ENCODE peak calls at places on chromosomes 2 and 18, in nine cellular contexts. R is H9, C is spleen, L is left lung, O is ascending aorta, P is heart left ventricle, W is HCT116, E is keratinocyte, T is Peyer's patch. S is an unnamed sample. For H3K27me3, the result is how much of the 10 kb centered on the place peaks cover.

GRCh38 chr2:153145470-153145869 is 333.1 kb downstream of the RPRM start:
- DNase-seq in L (no peak), T (no peak), W (no peak), O (no peak), R (no peak), C (no peak), E (no peak), P (no peak), S (peak)

GRCh38 chr2:71174207-71174606 is 43.8 kb downstream of the MPHOSPH10 start:
- DNase-seq in W (no peak), T (no peak), R (no peak), E (no peak), C (no peak), P (no peak), L (no peak), O (no peak), S (no peak)

GRCh38 chr2:122955761-122956160 is 1069.3 kb upstream of the CNTNAP5 start:
- DNase-seq in O (no peak), C (no peak), T (no peak), R (no peak), W (no peak), P (no peak), E (no peak), L (no peak), S (no peak)

GRCh38 chr2:27954261-27954673 is 63.7 kb downstream of the BABAM2 start:
- DNase-seq in O (no peak), E (no peak), R (no peak), W (no peak), P (no peak), T (no peak), C (no peak), L (no peak), S (peak)

GRCh38 chr2:98088261-98088660 is 1.3 kb downstream of the VWA3B start:
- DNase-seq in E (no peak), T (no peak), O (no peak), C (no peak), R (no peak), L (no peak), P (peak), W (no peak), S (no peak)

GRCh38 chr2:168320267-168320666 is 72.9 kb upstream of the STK39 start:
- DNase-seq in C (no peak), P (no peak), L (no peak), R (no peak), E (peak), O (no peak), W (no peak), T (no peak), S (no peak)

GRCh38 chr2:189566046-189566445 is 14.5 kb downstream of the SLC40A1 start:
- DNase-seq in L (no peak), T (no peak), P (no peak), R (no peak), O (peak), W (no peak), C (no peak), E (no peak), S (no peak)

GRCh38 chr2:239393941-239394340 is 6.9 kb downstream of the HDAC4 start:
- DNase-seq in O (peak), T (no peak), P (no peak), W (no peak), C (no peak), R (no peak), L (no peak), E (no peak), S (no peak)

GRCh38 chr2:85439986-85440385 is 21.5 kb downstream of the SH2D6 start:
- DNase-seq in W (no peak), C (peak), T (no peak), P (no peak), L (peak), O (no peak), R (no peak), E (no peak), S (no peak)

GRCh38 chr2:184835081-184835728 is 236.9 kb downstream of the ZNF804A start:
- DNase-seq in L (no peak), O (no peak), C (no peak), P (peak), W (no peak), E (no peak), T (peak), R (no peak), S (no peak)

GRCh38 chr2:17877811-17878221 is 651 bp upstream of the KCNS3 start:
- DNase-seq in O (peak), R (peak), W (no peak), L (no peak), E (no peak), T (no peak), P (no peak), C (no peak), S (no peak)

GRCh38 chr2:164478205-164478604 is 143.1 kb downstream of the GRB14 start:
- DNase-seq in T (no peak), R (no peak), P (no peak), W (no peak), E (no peak), O (no peak), L (no peak), C (no peak), S (no peak)

GRCh38 chr18:58822944-58823343 is 41.7 kb upstream of the ZNF532 start:
- DNase-seq in R (no peak), O (no peak), L (no peak), P (no peak), C (no peak), T (no peak), W (no peak), E (no peak), S (no peak)

GRCh38 chr2:202757339-202757738 is 114.2 kb downstream of the ICA1L start:
- DNase-seq in L (no peak), C (no peak), O (no peak), W (no peak), R (no peak), P (no peak), E (no peak), T (no peak), S (no peak)

GRCh38 chr2:237883951-237884392 is 24.5 kb downstream of the RAMP1 start:
- DNase-seq in T (peak), L (peak), C (peak), E (no peak), W (no peak), P (no peak), R (no peak), O (no peak), S (no peak)

GRCh38 chr18:78786776-78787175 is 192.8 kb upstream of the SALL3 start:
- DNase-seq in L (peak), T (no peak), W (no peak), E (no peak), P (no peak), C (peak), O (no peak), R (no peak), S (no peak)

GRCh38 chr2:46765045-46765444 is 150.6 kb downstream of the MCFD2 start:
- DNase-seq in R (no peak), C (no peak), O (no peak), W (no peak), L (no peak), E (no peak), P (no peak), T (no peak), S (no peak)

GRCh38 chr2:238097201-238097987 is 2.7 kb upstream of the ESPNL start:
- DNase-seq in T (no peak), R (no peak), C (no peak), E (no peak), W (no peak), P (no peak), O (peak), L (peak), S (no peak)

GRCh38 chr2:221189431-221189830 is 382.7 kb downstream of the EPHA4 start:
- DNase-seq in O (no peak), C (no peak), T (no peak), R (peak), L (no peak), W (no peak), P (no peak), E (no peak), S (no peak)

GRCh38 chr18:31929273-31929672 is 13.7 kb downstream of the TRAPPC8 start:
- DNase-seq in E (no peak), O (no peak), R (no peak), P (no peak), T (no peak), L (no peak), C (no peak), W (no peak), S (no peak)

GRCh38 chr18:31931886-31932240 is 11.1 kb downstream of the TRAPPC8 start:
- DNase-seq in W (no peak), L (no peak), P (no peak), E (no peak), T (no peak), O (no peak), C (no peak), R (no peak), S (no peak)

DNA sequence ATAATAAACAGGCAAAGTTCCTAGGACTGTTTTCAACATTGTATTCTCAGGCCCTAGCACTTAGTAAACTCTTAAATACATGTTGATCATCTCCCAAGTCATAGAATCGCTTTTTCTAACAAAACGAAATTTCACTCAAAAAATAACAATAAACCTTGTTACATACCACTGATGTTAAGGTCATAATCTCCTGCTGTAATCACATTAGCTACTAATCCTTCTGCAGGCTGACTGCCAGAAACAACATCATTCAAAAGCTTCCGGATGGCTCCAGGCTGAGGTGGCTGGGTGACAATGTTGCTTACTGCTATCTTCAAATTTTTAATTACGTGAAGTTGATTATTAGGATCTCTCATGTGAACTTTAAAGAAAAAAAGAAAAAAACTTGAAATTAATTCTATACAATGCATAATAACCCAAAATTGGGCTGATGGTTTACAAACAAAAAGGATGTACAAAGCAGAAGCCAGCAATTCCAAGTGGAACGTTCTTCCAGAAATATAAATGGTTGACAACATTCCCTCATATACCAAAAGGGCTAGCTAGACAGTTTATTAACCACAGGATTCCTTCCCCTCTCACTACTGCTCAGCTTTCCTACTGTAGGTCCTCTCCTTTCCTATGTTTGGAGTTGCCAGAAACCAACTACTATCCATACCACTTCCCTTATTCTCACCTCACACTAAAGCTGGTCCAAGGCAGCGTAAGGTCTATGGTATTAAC is 11.6 kb downstream of the TRAPPC8 start:
- DNase-seq in W (no peak), L (no peak), E (no peak), T (no peak), O (no peak), R (no peak), C (no peak), P (no peak), S (no peak)
- H3K27ac ChIP-seq in W (peak), L (no peak), E (no peak), T (no peak), O (no peak), R (no peak), C (no peak), P (no peak), S (no peak)

GRCh38 chr2:15940661-15941482 is 522 bp downstream of the MYCN start:
- DNase-seq in P (no peak), R (no peak), C (no peak), E (no peak), T (no peak), L (peak), O (no peak), W (no peak), S (no peak)

GRCh38 chr2:15941483-15941853 is 1.1 kb downstream of the MYCN start:
- DNase-seq in W (no peak), R (peak), O (no peak), L (peak), P (no peak), T (no peak), E (no peak), C (no peak), S (peak)

GRCh38 chr2:15943378-15943851 is 3.1 kb downstream of the MYCN start:
- DNase-seq in P (no peak), T (peak), O (no peak), C (no peak), L (no peak), W (no peak), E (no peak), R (peak), S (peak)

GRCh38 chr2:15942711-15943345 is 2.5 kb downstream of the MYCN start:
- DNase-seq in O (no peak), R (no peak), P (no peak), W (no peak), E (no peak), T (no peak), L (no peak), C (no peak), S (no peak)

GRCh38 chr2:15941970-15942710 is 1.8 kb downstream of the MYCN start:
- DNase-seq in W (no peak), R (no peak), O (no peak), E (no peak), C (no peak), P (no peak), T (peak), L (peak), S (no peak)
- H3K27me3 ChIP-seq in W (under half), R (under half), O (under half), E (under half), C (half or more), P (under half), T (under half), L (under half), S (under half)

GRCh38 chr2:79000008-79000576 is 25.4 kb upstream of the REG3G start:
- DNase-seq in W (no peak), E (no peak), L (no peak), T (no peak), C (no peak), R (no peak), P (no peak), O (no peak), S (no peak)

GRCh38 chr2:79001285-79001684 is 24.2 kb upstream of the REG3G start:
- DNase-seq in O (no peak), W (no peak), T (no peak), P (no peak), R (no peak), E (no peak), C (no peak), L (no peak), S (no peak)

GRCh38 chr2:79009388-79009787 is 16.1 kb upstream of the REG3G start:
- DNase-seq in T (no peak), R (no peak), P (no peak), E (no peak), C (no peak), L (no peak), W (no peak), O (no peak), S (no peak)

GRCh38 chr2:78999410-78999809 is 26.1 kb upstream of the REG3G start:
- DNase-seq in L (no peak), T (no peak), E (no peak), C (no peak), W (no peak), P (no peak), R (no peak), O (no peak), S (no peak)

DNA sequence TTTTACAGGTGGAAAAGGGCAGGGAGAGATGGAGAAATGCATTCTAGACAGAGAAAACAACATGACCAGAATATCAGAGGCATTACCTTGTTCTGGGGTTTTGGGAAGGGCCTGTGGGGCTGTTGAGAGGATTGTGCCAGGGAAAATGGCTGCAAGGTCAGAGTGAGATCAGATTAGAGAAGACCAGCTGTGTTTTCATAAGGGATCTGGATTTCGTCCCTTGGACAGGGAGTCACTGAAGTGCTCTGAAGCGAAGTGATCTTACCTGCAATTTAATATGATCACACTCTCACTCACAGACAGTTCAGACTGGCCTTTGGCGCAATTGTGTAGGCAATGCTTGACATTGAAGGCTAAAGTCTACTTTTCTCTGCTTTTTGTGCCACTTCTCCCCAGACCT is 20.3 kb upstream of the REG3G start:
- DNase-seq in T (no peak), E (no peak), C (no peak), P (no peak), W (no peak), R (no peak), O (no peak), L (no peak), S (no peak)
- TF ChIP-seq CTCF in T (no peak), E (no peak), C (no peak), P (no peak), W (no peak), R (no peak), O (no peak), L (no peak), S (no peak)

GRCh38 chr2:69223759-69224494 is 163.1 kb downstream of the GFPT1 start:
- DNase-seq in C (no peak), L (no peak), T (no peak), R (no peak), O (no peak), W (no peak), E (no peak), P (no peak), S (no peak)
- H3K27ac ChIP-seq in C (peak), L (no peak), T (peak), R (no peak), O (peak), W (no peak), E (no peak), P (no peak), S (no peak)

GRCh38 chr2:20663196-20664070 is 3.5 kb upstream of the GDF7 start:
- DNase-seq in P (no peak), C (peak), O (peak), W (no peak), E (no peak), T (no peak), R (peak), L (peak), S (no peak)
- H3K27me3 ChIP-seq in P (half or more), C (half or more), O (under half), W (under half), E (half or more), T (under half), R (half or more), L (half or more), S (under half)

DNA sequence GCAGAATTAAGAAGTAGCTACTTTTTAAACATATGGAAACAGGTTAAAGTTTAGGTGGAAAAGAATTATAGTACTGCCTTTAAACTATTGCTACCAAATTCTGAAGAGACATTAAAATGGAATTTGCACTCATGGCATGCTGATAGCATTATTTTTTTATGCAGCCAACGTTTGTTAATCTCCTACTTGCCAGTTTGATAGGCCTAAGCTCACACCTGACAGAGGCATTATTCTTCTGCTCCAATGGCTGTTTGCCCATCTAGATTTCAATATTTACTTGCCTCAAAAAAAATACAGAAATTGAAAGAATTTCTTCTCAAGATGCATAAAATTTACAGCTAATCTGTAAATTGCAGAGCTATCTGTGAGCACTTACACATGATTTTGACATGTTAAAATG is 849.6 kb downstream of the CNTNAP5 start:
- DNase-seq in O (no peak), T (no peak), C (no peak), E (no peak), R (no peak), P (no peak), L (no peak), W (no peak), S (no peak)
- TF ChIP-seq CTCF in O (no peak), T (no peak), C (no peak), E (no peak), R (no peak), P (no peak), L (no peak), W (no peak), S (no peak)

GRCh38 chr2:24495451-24495850 is 4.4 kb downstream of the NCOA1 start:
- DNase-seq in W (no peak), P (no peak), R (no peak), T (no peak), C (no peak), O (no peak), E (no peak), L (no peak), S (no peak)

GRCh38 chr2:24492283-24493272 is 1.5 kb downstream of the NCOA1 start:
- DNase-seq in E (no peak), C (no peak), O (no peak), T (no peak), L (no peak), R (no peak), P (no peak), W (no peak), S (no peak)

GRCh38 chr2:24494415-24494814 is 3.4 kb downstream of the NCOA1 start:
- DNase-seq in C (no peak), E (no peak), O (no peak), L (no peak), T (no peak), R (no peak), W (no peak), P (no peak), S (no peak)

GRCh38 chr2:24491626-24492282 is 700 bp downstream of the NCOA1 start:
- DNase-seq in P (peak), O (peak), L (peak), R (peak), E (no peak), C (peak), T (peak), W (no peak), S (peak)

DNA sequence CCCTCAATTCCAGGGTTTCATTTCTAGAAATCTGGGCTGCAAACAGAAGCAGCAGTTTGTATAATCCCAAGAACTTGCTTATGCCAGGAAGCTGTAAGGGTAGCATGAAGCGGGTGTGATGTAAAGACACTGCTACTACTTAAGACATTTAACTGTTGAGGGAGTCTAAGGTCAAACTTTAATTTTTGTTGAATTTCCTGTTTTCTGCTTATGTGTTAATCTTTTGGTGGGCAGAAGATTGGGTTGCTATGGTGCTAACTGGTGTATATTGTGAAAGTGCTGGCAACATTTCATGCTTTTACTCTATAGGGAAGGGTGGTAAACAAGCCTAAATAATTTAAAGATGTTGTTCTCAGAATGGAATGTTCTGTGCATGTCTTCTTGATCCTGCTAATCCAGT is 2.7 kb downstream of the NCOA1 start:
- DNase-seq in T (no peak), P (no peak), W (no peak), R (no peak), L (no peak), O (no peak), C (no peak), E (no peak), S (no peak)
- H3K27ac ChIP-seq in T (no peak), P (no peak), W (no peak), R (no peak), L (peak), O (no peak), C (peak), E (no peak), S (peak)

GRCh38 chr2:283996-284794 is 3.7 kb downstream of the ALKAL2 start:
- DNase-seq in T (no peak), E (no peak), L (no peak), P (no peak), R (peak), C (no peak), W (no peak), O (no peak), S (no peak)
- H3K27me3 ChIP-seq in T (under half), E (under half), L (under half), P (under half), R (under half), C (under half), W (under half), O (under half), S (under half)

DNA sequence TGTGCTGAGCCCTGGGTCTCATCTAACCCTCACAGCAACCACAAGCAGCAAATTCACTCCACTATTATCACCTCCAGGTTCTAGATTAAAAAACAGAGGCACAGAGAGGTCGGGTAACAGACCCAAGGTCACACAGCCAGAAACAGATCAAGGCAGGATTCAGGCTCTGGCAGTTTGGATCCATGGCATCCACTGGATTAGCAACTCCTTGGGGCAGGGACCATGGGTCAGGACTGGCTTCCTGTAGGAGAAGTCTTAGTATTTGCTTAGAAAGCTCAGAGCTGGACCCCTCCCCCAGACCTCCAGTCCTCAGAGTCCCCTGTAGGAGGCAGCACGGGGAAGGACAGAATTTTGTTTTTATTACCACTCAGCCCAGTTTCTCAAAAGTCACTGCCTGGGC is 34.4 kb downstream of the ZFP36L2 start:
- DNase-seq in L (no peak), P (no peak), T (no peak), W (no peak), R (peak), E (no peak), C (no peak), O (no peak), S (no peak)
- TF ChIP-seq CTCF in L (no peak), P (no peak), T (no peak), W (peak), R (peak), E (no peak), C (no peak), O (no peak), S (no peak)

GRCh38 chr2:69175795-69176715 is 163.1 kb downstream of the ANTXR1 start:
- DNase-seq in E (no peak), T (no peak), O (no peak), C (no peak), L (no peak), W (no peak), R (no peak), P (no peak), S (no peak)
- H3K27ac ChIP-seq in E (no peak), T (peak), O (peak), C (peak), L (peak), W (no peak), R (no peak), P (peak), S (no peak)